ENCODE peak calls at places on chromosomes 3 and 15, in seven cellular contexts. One of them, this sample, is unnamed.

GRCh38 chr3:101185341-101185740 is 135.0 kb downstream of the IMPG2 start:
- DNase-seq in GM23338: no peak
- DNase-seq in nucleus accumbens: no peak
- DNase-seq in M059J: no peak
- DNase-seq in GM12865: no peak
- DNase-seq in LHCN-M2: no peak
- DNase-seq in stimulated activated CD8-positive, alpha-beta memory T cell treated with anti-CD3 and anti-CD28 coated beads, Interleukin-12 subunit alpha, Interleukin-12 subunit beta, amount 100 ng/mL, for 1 hour: no peak
- DNase-seq in this sample: no peak

GRCh38 chr15:43440721-43441281 is 52.2 kb downstream of the TP53BP1 start:
- DNase-seq in M059J: peak
- DNase-seq in GM12865: peak
- DNase-seq in LHCN-M2: peak
- DNase-seq in nucleus accumbens: peak
- DNase-seq in stimulated activated CD8-positive, alpha-beta memory T cell treated with anti-CD3 and anti-CD28 coated beads, Interleukin-12 subunit alpha, Interleukin-12 subunit beta, amount 100 ng/mL, for 1 hour: no peak
- DNase-seq in GM23338: peak
- DNase-seq in this sample: peak

GRCh38 chr3:72050771-72051170 is 265.8 kb upstream of the PROK2 start:
- DNase-seq in stimulated activated CD8-positive, alpha-beta memory T cell treated with anti-CD3 and anti-CD28 coated beads, Interleukin-12 subunit alpha, Interleukin-12 subunit beta, amount 100 ng/mL, for 1 hour: no peak
- DNase-seq in nucleus accumbens: no peak
- DNase-seq in LHCN-M2: no peak
- DNase-seq in GM23338: no peak
- DNase-seq in M059J: no peak
- DNase-seq in GM12865: no peak
- DNase-seq in this sample: no peak

GRCh38 chr3:149593416-149594160 is 64.2 kb downstream of the WWTR1 start:
- DNase-seq in stimulated activated CD8-positive, alpha-beta memory T cell treated with anti-CD3 and anti-CD28 coated beads, Interleukin-12 subunit alpha, Interleukin-12 subunit beta, amount 100 ng/mL, for 1 hour: no peak
- DNase-seq in nucleus accumbens: no peak
- DNase-seq in LHCN-M2: no peak
- DNase-seq in M059J: no peak
- DNase-seq in GM12865: no peak
- DNase-seq in GM23338: peak
- DNase-seq in this sample: no peak

GRCh38 chr15:42157981-42158765 is 1.7 kb upstream of the PLA2G4F start:
- DNase-seq in stimulated activated CD8-positive, alpha-beta memory T cell treated with anti-CD3 and anti-CD28 coated beads, Interleukin-12 subunit alpha, Interleukin-12 subunit beta, amount 100 ng/mL, for 1 hour: no peak
- DNase-seq in GM12865: no peak
- DNase-seq in LHCN-M2: peak
- DNase-seq in nucleus accumbens: no peak
- DNase-seq in M059J: peak
- DNase-seq in GM23338: no peak
- DNase-seq in this sample: peak

GRCh38 chr3:150545419-150546225 is 674 bp downstream of the SERP1 start:
- DNase-seq in nucleus accumbens: peak
- DNase-seq in M059J: peak
- DNase-seq in GM23338: peak
- DNase-seq in LHCN-M2: peak
- DNase-seq in stimulated activated CD8-positive, alpha-beta memory T cell treated with anti-CD3 and anti-CD28 coated beads, Interleukin-12 subunit alpha, Interleukin-12 subunit beta, amount 100 ng/mL, for 1 hour: no peak
- DNase-seq in GM12865: peak
- DNase-seq in this sample: peak

GRCh38 chr3:145620486-145620885 is 540.5 kb downstream of the PLOD2 start:
- DNase-seq in GM23338: no peak
- DNase-seq in stimulated activated CD8-positive, alpha-beta memory T cell treated with anti-CD3 and anti-CD28 coated beads, Interleukin-12 subunit alpha, Interleukin-12 subunit beta, amount 100 ng/mL, for 1 hour: no peak
- DNase-seq in LHCN-M2: no peak
- DNase-seq in nucleus accumbens: no peak
- DNase-seq in GM12865: no peak
- DNase-seq in M059J: no peak
- DNase-seq in this sample: no peak

GRCh38 chr3:149009732-149010131 is 18.4 kb downstream of the GYG1 start:
- DNase-seq in stimulated activated CD8-positive, alpha-beta memory T cell treated with anti-CD3 and anti-CD28 coated beads, Interleukin-12 subunit alpha, Interleukin-12 subunit beta, amount 100 ng/mL, for 1 hour: no peak
- DNase-seq in M059J: peak
- DNase-seq in GM23338: no peak
- DNase-seq in LHCN-M2: no peak
- DNase-seq in nucleus accumbens: no peak
- DNase-seq in GM12865: peak
- DNase-seq in this sample: no peak

GRCh38 chr3:183341545-183342288 is 86.7 kb downstream of the MCF2L2 start:
- DNase-seq in nucleus accumbens: no peak
- DNase-seq in GM12865: no peak
- DNase-seq in stimulated activated CD8-positive, alpha-beta memory T cell treated with anti-CD3 and anti-CD28 coated beads, Interleukin-12 subunit alpha, Interleukin-12 subunit beta, amount 100 ng/mL, for 1 hour: no peak
- DNase-seq in LHCN-M2: no peak
- DNase-seq in M059J: no peak
- DNase-seq in GM23338: no peak
- DNase-seq in this sample: no peak

GRCh38 chr15:58518626-58519025 is 86.8 kb downstream of the LIPC start:
- DNase-seq in GM23338: no peak
- DNase-seq in GM12865: no peak
- DNase-seq in nucleus accumbens: no peak
- DNase-seq in M059J: no peak
- DNase-seq in LHCN-M2: no peak
- DNase-seq in stimulated activated CD8-positive, alpha-beta memory T cell treated with anti-CD3 and anti-CD28 coated beads, Interleukin-12 subunit alpha, Interleukin-12 subunit beta, amount 100 ng/mL, for 1 hour: no peak
- DNase-seq in this sample: no peak

GRCh38 chr3:57910988-57911387 is 97.2 kb upstream of the FLNB start:
- DNase-seq in LHCN-M2: peak
- DNase-seq in GM23338: peak
- DNase-seq in GM12865: peak
- DNase-seq in nucleus accumbens: no peak
- DNase-seq in stimulated activated CD8-positive, alpha-beta memory T cell treated with anti-CD3 and anti-CD28 coated beads, Interleukin-12 subunit alpha, Interleukin-12 subunit beta, amount 100 ng/mL, for 1 hour: peak
- DNase-seq in M059J: peak
- DNase-seq in this sample: peak

GRCh38 chr3:49412632-49413337 is 562 bp downstream of the TCTA start:
- DNase-seq in GM12865: no peak
- DNase-seq in LHCN-M2: no peak
- DNase-seq in GM23338: no peak
- DNase-seq in M059J: no peak
- DNase-seq in nucleus accumbens: no peak
- DNase-seq in stimulated activated CD8-positive, alpha-beta memory T cell treated with anti-CD3 and anti-CD28 coated beads, Interleukin-12 subunit alpha, Interleukin-12 subunit beta, amount 100 ng/mL, for 1 hour: no peak
- DNase-seq in this sample: no peak

GRCh38 chr15:96369351-96369750 is 38.9 kb downstream of the NR2F2 start:
- DNase-seq in M059J: no peak
- DNase-seq in nucleus accumbens: no peak
- DNase-seq in GM12865: no peak
- DNase-seq in LHCN-M2: no peak
- DNase-seq in GM23338: no peak
- DNase-seq in stimulated activated CD8-positive, alpha-beta memory T cell treated with anti-CD3 and anti-CD28 coated beads, Interleukin-12 subunit alpha, Interleukin-12 subunit beta, amount 100 ng/mL, for 1 hour: no peak
- DNase-seq in this sample: no peak

GRCh38 chr3:165158011-165158410 is 38.2 kb downstream of the SLITRK3 start:
- DNase-seq in LHCN-M2: no peak
- DNase-seq in nucleus accumbens: no peak
- DNase-seq in M059J: no peak
- DNase-seq in GM12865: no peak
- DNase-seq in GM23338: no peak
- DNase-seq in stimulated activated CD8-positive, alpha-beta memory T cell treated with anti-CD3 and anti-CD28 coated beads, Interleukin-12 subunit alpha, Interleukin-12 subunit beta, amount 100 ng/mL, for 1 hour: no peak
- DNase-seq in this sample: no peak

GRCh38 chr15:83108266-83109219 is 1.1 kb downstream of the TM6SF1 start:
- DNase-seq in stimulated activated CD8-positive, alpha-beta memory T cell treated with anti-CD3 and anti-CD28 coated beads, Interleukin-12 subunit alpha, Interleukin-12 subunit beta, amount 100 ng/mL, for 1 hour: no peak
- DNase-seq in LHCN-M2: peak
- DNase-seq in GM12865: peak
- DNase-seq in GM23338: peak
- DNase-seq in M059J: no peak
- DNase-seq in nucleus accumbens: peak
- DNase-seq in this sample: no peak

GRCh38 chr3:51637941-51638471 is 33.0 kb upstream of the TEX264 start:
- DNase-seq in GM23338: peak
- DNase-seq in stimulated activated CD8-positive, alpha-beta memory T cell treated with anti-CD3 and anti-CD28 coated beads, Interleukin-12 subunit alpha, Interleukin-12 subunit beta, amount 100 ng/mL, for 1 hour: no peak
- DNase-seq in nucleus accumbens: no peak
- DNase-seq in M059J: peak
- DNase-seq in GM12865: peak
- DNase-seq in LHCN-M2: peak
- DNase-seq in this sample: peak

This sample was measured in PC-3.